ENCODE peak calls at places on chromosomes 1 and 21, in seven cellular contexts. Z is Caco-2; C is CD8-positive, alpha-beta memory T cell; O is GM23248; Y is left ventricle myocardium inferior; M is spleen; H is GM23338. U is an unnamed sample.

GRCh38 chr1:54950361-54951163 is 29.9 kb upstream of the TMEM61 start:
- DNase-seq in Z (peak; percentile 74), C (peak; percentile 21), O (peak; percentile 92), Y (peak; percentile 54), M (peak; percentile 76), H (peak; percentile 91), U (peak; percentile 90)

GRCh38 chr1:222543817-222544216 is 4.1 kb downstream of the HHIPL2 start:
- DNase-seq in Z (peak; percentile 32), C (no peak), O (no peak), Y (no peak), M (no peak), H (peak; percentile 56), U (no peak)

GRCh38 chr1:204821476-204821875 is 49.2 kb upstream of the NFASC start:
- DNase-seq in Z (no peak), C (no peak), O (no peak), Y (no peak), M (no peak), H (no peak), U (no peak)

GRCh38 chr1:11478571-11479374 is at the start of gene DISP3:
- DNase-seq in Z (peak; percentile 87), C (peak; percentile 71), O (peak; percentile 57), Y (peak; percentile 39), M (peak; percentile 88), H (peak; percentile 95), U (peak; percentile 61)

GRCh38 chr21:17548262-17548661 is 35.4 kb downstream of the CXADR start:
- DNase-seq in Z (no peak), C (no peak), O (no peak), Y (no peak), M (no peak), H (no peak), U (no peak)

GRCh38 chr1:116449578-116449977 is 76.5 kb downstream of the ATP1A1 start:
- DNase-seq in Z (peak; percentile 43), C (no peak), O (no peak), Y (no peak), M (no peak), H (no peak), U (no peak)

GRCh38 chr1:211616231-211617031 is 37.5 kb upstream of the SLC30A1 start:
- DNase-seq in Z (no peak), C (no peak), O (no peak), Y (peak; percentile 66), M (no peak), H (no peak), U (no peak)

GRCh38 chr1:159532922-159533321 is 2.9 kb downstream of the OR10J5 start:
- DNase-seq in Z (no peak), C (no peak), O (peak; percentile 3), Y (no peak), M (no peak), H (no peak), U (no peak)

GRCh38 chr1:19974822-19975416 is 4.5 kb downstream of the PLA2G2A start:
- DNase-seq in Z (peak; percentile 69), C (peak; percentile 8), O (peak; percentile 88), Y (peak; percentile 49), M (no peak), H (peak; percentile 84), U (no peak)

DNA sequence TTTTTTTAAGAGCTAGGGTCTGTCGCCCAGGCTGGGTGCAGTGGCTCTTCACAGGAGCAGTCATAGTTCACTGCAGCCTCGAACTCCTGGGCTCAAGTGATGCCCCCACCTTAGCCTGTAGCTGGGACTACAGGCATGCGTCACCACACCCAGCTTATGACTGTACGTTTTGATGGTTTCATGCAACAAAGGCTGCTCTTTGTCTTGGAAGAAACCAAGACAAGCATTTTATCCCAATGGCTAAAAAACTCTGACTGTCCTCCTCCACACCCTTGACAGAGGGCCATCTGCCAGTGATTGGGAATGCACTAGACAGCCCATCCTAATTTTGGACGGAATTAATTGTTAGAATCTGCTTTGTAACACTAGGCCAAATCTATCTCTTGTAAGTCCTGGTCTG is 105.0 kb upstream of the SLC25A33 start:
- DNase-seq in Z (no peak), C (no peak), O (no peak), Y (no peak), M (no peak), H (no peak), U (no peak)
- H3K4me1 ChIP-seq in Z (peaks cover 59% of the 10 kb centered on the region), C (peaks cover 8% of the 10 kb centered on the region), O (peaks cover 22% of the 10 kb centered on the region), Y (peaks cover 51% of the 10 kb centered on the region), M (peaks cover 26% of the 10 kb centered on the region), H (peaks cover 5% of the 10 kb centered on the region), U (peaks cover 4% of the 10 kb centered on the region)

GRCh38 chr1:164780863-164781262 is 221.9 kb downstream of the PBX1 start:
- DNase-seq in Z (no peak), C (no peak), O (peak; percentile 97), Y (peak; percentile 40), M (no peak), H (no peak), U (no peak)

GRCh38 chr1:164781980-164782379 is 223.0 kb downstream of the PBX1 start:
- DNase-seq in Z (no peak), C (no peak), O (peak; percentile 31), Y (no peak), M (no peak), H (no peak), U (no peak)

GRCh38 chr1:164777518-164777917 is 218.5 kb downstream of the PBX1 start:
- DNase-seq in Z (no peak), C (no peak), O (no peak), Y (no peak), M (no peak), H (no peak), U (no peak)

GRCh38 chr1:164779376-164779775 is 220.4 kb downstream of the PBX1 start:
- DNase-seq in Z (no peak), C (no peak), O (no peak), Y (no peak), M (no peak), H (no peak), U (no peak)

GRCh38 chr1:164780111-164780510 is 221.1 kb downstream of the PBX1 start:
- DNase-seq in Z (no peak), C (no peak), O (peak; percentile 77), Y (no peak), M (no peak), H (no peak), U (no peak)
- H3K4me3 ChIP-seq in Z (no peak overlapping the region), C (no peak overlapping the region), O (peak overlapping the region; percentile 28), Y (no peak overlapping the region), M (no peak overlapping the region), H (no peak overlapping the region), U (no peak overlapping the region)

DNA sequence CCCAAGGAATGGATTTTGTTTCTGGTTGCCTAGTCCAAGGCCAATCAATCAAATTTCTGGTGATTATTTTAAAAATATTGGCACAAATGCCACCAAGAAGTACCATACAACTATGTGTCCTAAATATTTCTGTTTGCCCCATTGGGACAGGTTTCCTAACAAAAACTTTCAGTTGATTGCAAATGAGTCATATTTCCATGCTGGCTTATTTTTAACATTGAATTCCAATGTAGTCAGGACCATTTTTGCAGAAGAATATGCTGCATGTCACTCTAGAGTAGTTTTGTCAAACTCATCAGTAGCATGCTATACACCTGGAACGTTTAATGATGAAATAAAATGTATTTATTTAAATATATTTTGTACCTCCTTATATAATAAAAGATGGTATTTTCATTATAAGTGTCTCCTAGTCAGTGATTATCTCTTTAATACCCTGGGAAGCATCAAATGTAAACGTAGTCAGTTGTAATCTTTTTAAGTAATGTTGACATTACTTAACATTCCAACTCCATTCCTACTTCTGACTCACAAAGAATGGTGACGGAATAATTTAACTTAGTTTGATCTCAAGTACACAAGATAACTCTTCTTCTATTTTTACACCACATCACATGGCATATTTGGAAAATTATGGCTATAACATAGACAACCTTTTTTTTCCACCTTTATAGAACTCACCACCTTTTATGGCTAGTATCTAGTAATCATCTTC is 39.0 kb upstream of the USH2A start:
- DNase-seq in Z (no peak), C (no peak), O (peak; percentile 12), Y (no peak), M (no peak), H (no peak), U (no peak)
- H3K4me1 ChIP-seq in Z (peaks cover 93% of the 10 kb centered on the region), C (no peaks in the 10 kb centered on the region), O (peaks cover 13% of the 10 kb centered on the region), Y (no peaks in the 10 kb centered on the region), M (no peaks in the 10 kb centered on the region), H (no peaks in the 10 kb centered on the region), U (no peaks in the 10 kb centered on the region)

GRCh38 chr21:35579520-35580293 is 480.6 kb downstream of the SETD4 start:
- DNase-seq in Z (no peak), C (no peak), O (peak; percentile 16), Y (no peak), M (no peak), H (no peak), U (no peak)
- H3K4me3 ChIP-seq in Z (no peak overlapping the region), C (no peak overlapping the region), O (no peak overlapping the region), Y (no peak overlapping the region), M (no peak overlapping the region), H (no peak overlapping the region), U (no peak overlapping the region)

GRCh38 chr1:145955436-145955835 is 2.4 kb downstream of the LIX1L start:
- DNase-seq in Z (no peak), C (no peak), O (peak; percentile 61), Y (no peak), M (no peak), H (no peak), U (no peak)
- H3K4me1 ChIP-seq in Z (peaks cover 20% of the 10 kb centered on the region), C (peaks cover 67% of the 10 kb centered on the region), O (peaks cover 28% of the 10 kb centered on the region), Y (peaks cover 84% of the 10 kb centered on the region), M (peaks cover 78% of the 10 kb centered on the region), H (peaks cover 11% of the 10 kb centered on the region), U (peaks cover 10% of the 10 kb centered on the region)

GRCh38 chr21:45894891-45895777 is 86.4 kb upstream of the COL6A1 start:
- DNase-seq in Z (no peak), C (no peak), O (no peak), Y (no peak), M (peak; percentile 72), H (no peak), U (no peak)

GRCh38 chr21:45893166-45894106 is 88.1 kb upstream of the COL6A1 start:
- DNase-seq in Z (no peak), C (no peak), O (no peak), Y (no peak), M (peak; percentile 77), H (no peak), U (no peak)

GRCh38 chr21:45892156-45892919 is 89.2 kb upstream of the COL6A1 start:
- DNase-seq in Z (no peak), C (peak; percentile 39), O (no peak), Y (peak; percentile 35), M (peak; percentile 91), H (no peak), U (peak; percentile 65)

GRCh38 chr21:45895778-45896370 is 85.7 kb upstream of the COL6A1 start:
- DNase-seq in Z (no peak), C (no peak), O (no peak), Y (no peak), M (peak; percentile 73), H (no peak), U (no peak)

GRCh38 chr21:45894107-45894810 is 87.3 kb upstream of the COL6A1 start:
- DNase-seq in Z (no peak), C (no peak), O (peak; percentile 92), Y (peak; percentile 53), M (peak; percentile 63), H (no peak), U (no peak)
- H3K4me3 ChIP-seq in Z (no peak overlapping the region), C (no peak overlapping the region), O (no peak overlapping the region), Y (no peak overlapping the region), M (no peak overlapping the region), H (no peak overlapping the region), U (no peak overlapping the region)